ENCODE peak calls at places on chromosomes 11 and 22, in six cellular contexts. One of them, this sample, is unnamed.

GRCh38 chr22:16568425-16568758 is 24.2 kb downstream of the CCT8L2 start:
- DNase-seq in ovary: no peak
- DNase-seq in A549: no peak
- DNase-seq in CD8-positive, alpha-beta T cell: no peak
- DNase-seq in fibroblast of lung: no peak
- DNase-seq in suprapubic skin: no peak
- DNase-seq in this sample: no peak

GRCh38 chr11:100008440-100008839 is 678.6 kb upstream of the ARHGAP42 start:
- DNase-seq in CD8-positive, alpha-beta T cell: no peak
- DNase-seq in fibroblast of lung: no peak
- DNase-seq in suprapubic skin: no peak
- DNase-seq in ovary: no peak
- DNase-seq in A549: no peak
- DNase-seq in this sample: no peak

GRCh38 chr11:59463176-59463575 is 6.4 kb downstream of the OR4D6 start:
- DNase-seq in ovary: peak; percentile 43
- DNase-seq in suprapubic skin: no peak
- DNase-seq in A549: no peak
- DNase-seq in fibroblast of lung: no peak
- DNase-seq in CD8-positive, alpha-beta T cell: no peak
- DNase-seq in this sample: no peak

GRCh38 chr22:40220316-40221054 is 42.8 kb downstream of the TNRC6B start:
- DNase-seq in suprapubic skin: no peak
- DNase-seq in CD8-positive, alpha-beta T cell: no peak
- DNase-seq in A549: no peak
- DNase-seq in ovary: peak; percentile 54
- DNase-seq in fibroblast of lung: no peak
- DNase-seq in this sample: peak; percentile 36

GRCh38 chr11:57499413-57499982 is 16.0 kb downstream of the SLC43A1 start:
- DNase-seq in suprapubic skin: peak; percentile 96
- DNase-seq in A549: peak; percentile 83
- DNase-seq in fibroblast of lung: peak; percentile 94
- DNase-seq in ovary: peak; percentile 99
- DNase-seq in CD8-positive, alpha-beta T cell: peak; percentile 25
- DNase-seq in this sample: peak; percentile 99

GRCh38 chr11:73931039-73931645 is 19.7 kb upstream of the DNAJB13 start:
- DNase-seq in suprapubic skin: no peak
- DNase-seq in CD8-positive, alpha-beta T cell: no peak
- DNase-seq in fibroblast of lung: peak; percentile 82
- DNase-seq in A549: peak; percentile 87
- DNase-seq in ovary: no peak
- DNase-seq in this sample: peak; percentile 56

GRCh38 chr11:16001899-16002426 is 354.4 kb downstream of the SOX6 start:
- DNase-seq in CD8-positive, alpha-beta T cell: no peak
- DNase-seq in ovary: no peak
- DNase-seq in fibroblast of lung: peak; percentile 98
- DNase-seq in A549: peak; percentile 73
- DNase-seq in suprapubic skin: no peak
- DNase-seq in this sample: peak; percentile 57

GRCh38 chr22:29539105-29539504 is 14.5 kb downstream of the THOC5 start:
- DNase-seq in suprapubic skin: no peak
- DNase-seq in ovary: no peak
- DNase-seq in A549: no peak
- DNase-seq in CD8-positive, alpha-beta T cell: no peak
- DNase-seq in fibroblast of lung: no peak
- DNase-seq in this sample: no peak

GRCh38 chr11:131938321-131938751 is 567.9 kb downstream of the NTM start:
- DNase-seq in fibroblast of lung: no peak
- DNase-seq in CD8-positive, alpha-beta T cell: no peak
- DNase-seq in ovary: no peak
- DNase-seq in A549: no peak
- DNase-seq in suprapubic skin: no peak
- DNase-seq in this sample: no peak

GRCh38 chr22:27603823-27604190 is 197.7 kb downstream of the MN1 start:
- DNase-seq in fibroblast of lung: no peak
- DNase-seq in CD8-positive, alpha-beta T cell: no peak
- DNase-seq in A549: no peak
- DNase-seq in ovary: no peak
- DNase-seq in suprapubic skin: no peak
- DNase-seq in this sample: no peak

GRCh38 chr11:16879690-16880089 is 134.5 kb downstream of the PLEKHA7 start:
- DNase-seq in A549: no peak
- DNase-seq in fibroblast of lung: no peak
- DNase-seq in suprapubic skin: no peak
- DNase-seq in ovary: no peak
- DNase-seq in CD8-positive, alpha-beta T cell: no peak
- DNase-seq in this sample: no peak

GRCh38 chr22:43109921-43110443 is 568 bp upstream of the BIK start:
- DNase-seq in fibroblast of lung: no peak
- DNase-seq in A549: no peak
- DNase-seq in CD8-positive, alpha-beta T cell: no peak
- DNase-seq in suprapubic skin: no peak
- DNase-seq in ovary: no peak
- DNase-seq in this sample: no peak

GRCh38 chr11:35811783-35812182 is 132.1 kb upstream of the LDLRAD3 start:
- DNase-seq in A549: no peak
- DNase-seq in fibroblast of lung: no peak
- DNase-seq in suprapubic skin: no peak
- DNase-seq in CD8-positive, alpha-beta T cell: no peak
- DNase-seq in ovary: no peak
- DNase-seq in this sample: no peak

DNA sequence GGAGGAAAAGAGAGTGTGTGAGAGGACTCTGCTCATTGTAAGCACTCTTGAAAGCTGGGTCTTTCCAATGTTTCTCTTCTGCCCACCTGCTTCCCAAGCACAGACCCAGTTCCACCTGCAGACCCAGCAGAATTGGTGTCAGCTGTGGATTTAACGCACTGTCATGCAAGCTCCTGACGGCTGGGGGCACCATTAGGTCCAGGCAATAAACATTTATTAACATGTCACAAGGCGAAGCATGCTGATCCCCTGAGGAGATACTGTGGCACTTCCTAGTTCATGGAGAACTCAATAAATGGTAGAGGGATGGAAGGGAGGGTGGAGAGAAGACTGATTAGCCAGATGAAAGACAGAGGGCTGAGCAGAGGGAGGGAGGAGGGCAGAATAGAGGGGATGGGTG is 68.3 kb upstream of the TSPAN18 start:
- DNase-seq in fibroblast of lung: no peak
- DNase-seq in ovary: no peak
- DNase-seq in A549: peak; percentile 23
- DNase-seq in suprapubic skin: no peak
- DNase-seq in CD8-positive, alpha-beta T cell: no peak
- DNase-seq in this sample: no peak
- TF ChIP-seq CTCF in fibroblast of lung: peak; percentile 5
- TF ChIP-seq CTCF in ovary: no peak
- TF ChIP-seq CTCF in A549: no peak
- TF ChIP-seq CTCF in suprapubic skin: no peak
- TF ChIP-seq CTCF in CD8-positive, alpha-beta T cell: no peak
- TF ChIP-seq CTCF in this sample: no peak

DNA sequence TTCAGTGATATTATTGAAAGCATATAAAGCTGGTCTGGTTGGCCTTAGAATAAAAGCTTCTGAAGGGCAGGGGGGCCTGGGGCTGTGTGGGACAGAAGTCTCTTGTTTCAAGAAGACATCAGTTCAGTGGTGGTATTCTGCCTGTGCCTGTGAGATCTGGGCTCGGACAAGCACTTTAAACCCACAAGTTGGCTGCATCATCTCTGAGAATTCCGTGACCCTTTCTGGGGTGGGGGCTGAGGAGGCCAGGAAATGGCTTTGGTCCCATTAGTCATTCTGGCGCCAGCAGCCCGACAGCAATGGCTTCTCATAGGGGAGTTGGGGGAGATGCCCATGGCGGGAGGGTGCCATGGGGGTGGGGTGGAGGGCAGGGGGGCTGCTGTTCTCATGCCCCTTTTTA is 104.1 kb downstream of the PKNOX2 start:
- DNase-seq in suprapubic skin: no peak
- DNase-seq in fibroblast of lung: no peak
- DNase-seq in A549: no peak
- DNase-seq in ovary: no peak
- DNase-seq in CD8-positive, alpha-beta T cell: no peak
- DNase-seq in this sample: no peak
- H3K27ac ChIP-seq in suprapubic skin: no peak overlapping the region
- H3K27ac ChIP-seq in fibroblast of lung: no peak overlapping the region
- H3K27ac ChIP-seq in A549: no peak overlapping the region
- H3K27ac ChIP-seq in ovary: no peak overlapping the region
- H3K27ac ChIP-seq in CD8-positive, alpha-beta T cell: no peak overlapping the region
- H3K27ac ChIP-seq in this sample: no peak overlapping the region

DNA sequence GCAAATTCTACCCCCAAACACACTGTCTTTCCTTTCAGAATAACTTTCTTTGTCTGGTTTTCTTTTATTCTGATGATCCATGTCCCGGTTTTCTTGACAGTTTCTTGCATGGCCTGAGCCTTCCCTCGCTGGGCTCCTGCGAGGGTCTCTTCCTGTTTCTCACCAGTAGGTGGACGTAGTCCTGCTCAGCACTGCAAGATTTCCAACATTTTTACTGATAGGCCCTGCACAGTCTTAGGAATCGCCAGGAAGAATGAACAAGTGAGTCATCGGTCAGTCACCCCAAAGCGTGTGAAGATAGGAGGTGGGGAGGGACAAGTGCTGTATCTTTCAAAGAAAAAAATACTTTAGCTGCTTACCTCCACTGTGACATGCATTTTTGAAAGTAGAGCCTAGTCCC is 16.9 kb upstream of the KIRREL3 start:
- DNase-seq in ovary: no peak
- DNase-seq in suprapubic skin: no peak
- DNase-seq in fibroblast of lung: peak; percentile 17
- DNase-seq in CD8-positive, alpha-beta T cell: no peak
- DNase-seq in A549: peak; percentile 81
- DNase-seq in this sample: peak; percentile 59
- TF ChIP-seq CTCF in ovary: no peak
- TF ChIP-seq CTCF in suprapubic skin: no peak
- TF ChIP-seq CTCF in fibroblast of lung: peak; percentile 22
- TF ChIP-seq CTCF in CD8-positive, alpha-beta T cell: no peak
- TF ChIP-seq CTCF in A549: peak; percentile 41
- TF ChIP-seq CTCF in this sample: no peak

GRCh38 chr22:50398698-50399648 is 55.8 kb downstream of the PPP6R2 start:
- DNase-seq in suprapubic skin: no peak
- DNase-seq in CD8-positive, alpha-beta T cell: no peak
- DNase-seq in A549: peak; percentile 7
- DNase-seq in fibroblast of lung: no peak
- DNase-seq in ovary: no peak
- DNase-seq in this sample: no peak
- H3K27ac ChIP-seq in suprapubic skin: peak overlapping the region; percentile 46
- H3K27ac ChIP-seq in CD8-positive, alpha-beta T cell: no peak overlapping the region
- H3K27ac ChIP-seq in A549: no peak overlapping the region
- H3K27ac ChIP-seq in fibroblast of lung: no peak overlapping the region
- H3K27ac ChIP-seq in ovary: no peak overlapping the region
- H3K27ac ChIP-seq in this sample: peak overlapping the region; percentile 29

DNA sequence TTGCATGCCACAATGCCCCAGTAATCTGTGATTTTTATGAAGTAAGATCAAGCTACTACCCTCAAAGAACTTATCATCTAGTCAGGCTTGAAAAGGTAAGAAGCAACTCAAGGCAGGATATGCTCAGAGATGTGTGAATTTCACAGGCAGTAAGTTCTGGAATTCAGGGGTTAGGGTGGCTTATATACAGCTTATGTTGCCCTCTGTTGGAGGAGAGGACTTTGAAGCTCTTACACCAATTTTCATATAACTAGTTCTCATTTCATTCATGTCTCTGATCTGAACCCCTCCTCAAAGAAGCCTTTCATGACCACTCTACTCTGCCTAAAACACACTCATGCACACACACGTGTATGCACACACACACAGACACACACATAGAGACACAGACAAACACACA is 220.5 kb upstream of the ZBED5 start:
- DNase-seq in CD8-positive, alpha-beta T cell: no peak
- DNase-seq in suprapubic skin: no peak
- DNase-seq in A549: peak; percentile 40
- DNase-seq in fibroblast of lung: peak; percentile 34
- DNase-seq in ovary: no peak
- DNase-seq in this sample: no peak
- TF ChIP-seq CTCF in CD8-positive, alpha-beta T cell: no peak
- TF ChIP-seq CTCF in suprapubic skin: no peak
- TF ChIP-seq CTCF in A549: peak; percentile 21
- TF ChIP-seq CTCF in fibroblast of lung: peak; percentile 25
- TF ChIP-seq CTCF in ovary: no peak
- TF ChIP-seq CTCF in this sample: no peak

GRCh38 chr11:8218409-8218808 is 45.3 kb downstream of the LMO1 start:
- DNase-seq in suprapubic skin: no peak
- DNase-seq in ovary: no peak
- DNase-seq in fibroblast of lung: no peak
- DNase-seq in A549: no peak
- DNase-seq in CD8-positive, alpha-beta T cell: no peak
- DNase-seq in this sample: no peak

GRCh38 chr11:8209208-8209807 is 40.5 kb upstream of the RIC3 start:
- DNase-seq in CD8-positive, alpha-beta T cell: no peak
- DNase-seq in ovary: no peak
- DNase-seq in A549: no peak
- DNase-seq in fibroblast of lung: no peak
- DNase-seq in suprapubic skin: no peak
- DNase-seq in this sample: no peak

GRCh38 chr11:8218840-8219239 is 44.8 kb downstream of the LMO1 start:
- DNase-seq in suprapubic skin: no peak
- DNase-seq in ovary: no peak
- DNase-seq in A549: no peak
- DNase-seq in CD8-positive, alpha-beta T cell: no peak
- DNase-seq in fibroblast of lung: no peak
- DNase-seq in this sample: no peak

GRCh38 chr11:8217926-8218325 is 45.8 kb downstream of the LMO1 start:
- DNase-seq in ovary: no peak
- DNase-seq in A549: no peak
- DNase-seq in fibroblast of lung: no peak
- DNase-seq in CD8-positive, alpha-beta T cell: no peak
- DNase-seq in suprapubic skin: no peak
- DNase-seq in this sample: no peak

GRCh38 chr11:8213390-8213789 is 44.6 kb upstream of the RIC3 start:
- DNase-seq in ovary: no peak
- DNase-seq in fibroblast of lung: no peak
- DNase-seq in suprapubic skin: peak; percentile 41
- DNase-seq in A549: no peak
- DNase-seq in CD8-positive, alpha-beta T cell: no peak
- DNase-seq in this sample: no peak
- H3K27ac ChIP-seq in ovary: no peak overlapping the region
- H3K27ac ChIP-seq in fibroblast of lung: no peak overlapping the region
- H3K27ac ChIP-seq in suprapubic skin: no peak overlapping the region
- H3K27ac ChIP-seq in A549: no peak overlapping the region
- H3K27ac ChIP-seq in CD8-positive, alpha-beta T cell: no peak overlapping the region
- H3K27ac ChIP-seq in this sample: no peak overlapping the region

GRCh38 chr11:32231909-32232493 is 141.1 kb downstream of the RCN1 start:
- DNase-seq in CD8-positive, alpha-beta T cell: no peak
- DNase-seq in A549: peak; percentile 53
- DNase-seq in fibroblast of lung: peak; percentile 14
- DNase-seq in ovary: no peak
- DNase-seq in suprapubic skin: no peak
- DNase-seq in this sample: peak; percentile 36
- TF ChIP-seq CTCF in CD8-positive, alpha-beta T cell: no peak
- TF ChIP-seq CTCF in A549: peak; percentile 54
- TF ChIP-seq CTCF in fibroblast of lung: peak; percentile 77
- TF ChIP-seq CTCF in ovary: no peak
- TF ChIP-seq CTCF in suprapubic skin: no peak
- TF ChIP-seq CTCF in this sample: peak; percentile 45